ENCODE peak calls at places on chromosomes 11 and 22, in nine cellular contexts. One of them, this sample, is unnamed.
A peak's percentile ranks its signal among the peaks of the same experiment; 100 is the strongest.

GRCh38 chr11:118913411-118914125 is 12.2 kb downstream of the BCL9L start:
- DNase-seq in nephron progenitor cell: no peak
- DNase-seq in psoas muscle: peak; percentile 64
- DNase-seq in adrenal gland: peak; percentile 51
- DNase-seq in Calu3: no peak
- DNase-seq in RWPE1: no peak
- DNase-seq in cardiac muscle cell: no peak
- DNase-seq in heart left ventricle: no peak
- DNase-seq in lower lobe of right lung: peak; percentile 52
- DNase-seq in this sample: no peak

GRCh38 chr11:34616830-34617504 is 3.9 kb upstream of the EHF start:
- DNase-seq in psoas muscle: no peak
- DNase-seq in lower lobe of right lung: no peak
- DNase-seq in nephron progenitor cell: no peak
- DNase-seq in adrenal gland: no peak
- DNase-seq in heart left ventricle: peak; percentile 56
- DNase-seq in Calu3: no peak
- DNase-seq in RWPE1: no peak
- DNase-seq in cardiac muscle cell: peak; percentile 49
- DNase-seq in this sample: no peak

GRCh38 chr22:39917776-39918493 is 17.1 kb downstream of the GRAP2 start:
- DNase-seq in lower lobe of right lung: no peak
- DNase-seq in adrenal gland: peak; percentile 10
- DNase-seq in psoas muscle: no peak
- DNase-seq in heart left ventricle: no peak
- DNase-seq in Calu3: no peak
- DNase-seq in cardiac muscle cell: peak; percentile 27
- DNase-seq in nephron progenitor cell: no peak
- DNase-seq in RWPE1: no peak
- DNase-seq in this sample: no peak

GRCh38 chr11:118688851-118689502 is 9.5 kb upstream of the TREH start:
- DNase-seq in heart left ventricle: no peak
- DNase-seq in lower lobe of right lung: no peak
- DNase-seq in nephron progenitor cell: no peak
- DNase-seq in psoas muscle: peak; percentile 54
- DNase-seq in RWPE1: no peak
- DNase-seq in adrenal gland: peak; percentile 10
- DNase-seq in Calu3: no peak
- DNase-seq in cardiac muscle cell: no peak
- DNase-seq in this sample: no peak

GRCh38 chr11:65223031-65223430 is 38.7 kb upstream of the POLA2 start:
- DNase-seq in adrenal gland: no peak
- DNase-seq in lower lobe of right lung: no peak
- DNase-seq in nephron progenitor cell: no peak
- DNase-seq in heart left ventricle: no peak
- DNase-seq in cardiac muscle cell: no peak
- DNase-seq in RWPE1: no peak
- DNase-seq in Calu3: no peak
- DNase-seq in psoas muscle: no peak
- DNase-seq in this sample: no peak

GRCh38 chr22:43126506-43127165 is 16.1 kb downstream of the BIK start:
- DNase-seq in lower lobe of right lung: no peak
- DNase-seq in RWPE1: peak; percentile 92
- DNase-seq in nephron progenitor cell: no peak
- DNase-seq in cardiac muscle cell: peak; percentile 67
- DNase-seq in Calu3: peak; percentile 94
- DNase-seq in psoas muscle: no peak
- DNase-seq in adrenal gland: no peak
- DNase-seq in heart left ventricle: no peak
- DNase-seq in this sample: peak; percentile 50

GRCh38 chr22:26667140-26667539 is 9.8 kb downstream of the MIAT start:
- DNase-seq in psoas muscle: no peak
- DNase-seq in heart left ventricle: no peak
- DNase-seq in lower lobe of right lung: no peak
- DNase-seq in cardiac muscle cell: no peak
- DNase-seq in nephron progenitor cell: no peak
- DNase-seq in RWPE1: no peak
- DNase-seq in adrenal gland: no peak
- DNase-seq in Calu3: no peak
- DNase-seq in this sample: no peak

GRCh38 chr11:83864412-83865057 is 578.4 kb upstream of the CCDC90B start:
- DNase-seq in heart left ventricle: no peak
- DNase-seq in nephron progenitor cell: no peak
- DNase-seq in psoas muscle: no peak
- DNase-seq in lower lobe of right lung: no peak
- DNase-seq in cardiac muscle cell: no peak
- DNase-seq in adrenal gland: no peak
- DNase-seq in Calu3: no peak
- DNase-seq in RWPE1: no peak
- DNase-seq in this sample: no peak

GRCh38 chr11:71194702-71195101 is 57.7 kb downstream of the SHANK2 start:
- DNase-seq in heart left ventricle: no peak
- DNase-seq in cardiac muscle cell: no peak
- DNase-seq in lower lobe of right lung: no peak
- DNase-seq in RWPE1: no peak
- DNase-seq in psoas muscle: peak; percentile 18
- DNase-seq in nephron progenitor cell: no peak
- DNase-seq in Calu3: no peak
- DNase-seq in adrenal gland: no peak
- DNase-seq in this sample: no peak

GRCh38 chr11:108565653-108566052 is 27.9 kb downstream of the EXPH5 start:
- DNase-seq in nephron progenitor cell: no peak
- DNase-seq in cardiac muscle cell: no peak
- DNase-seq in RWPE1: no peak
- DNase-seq in heart left ventricle: no peak
- DNase-seq in Calu3: no peak
- DNase-seq in psoas muscle: no peak
- DNase-seq in adrenal gland: no peak
- DNase-seq in lower lobe of right lung: no peak
- DNase-seq in this sample: no peak

GRCh38 chr11:113189909-113190667 is 124.3 kb upstream of the TTC12 start:
- DNase-seq in heart left ventricle: no peak
- DNase-seq in adrenal gland: peak; percentile 62
- DNase-seq in lower lobe of right lung: no peak
- DNase-seq in nephron progenitor cell: no peak
- DNase-seq in psoas muscle: peak; percentile 67
- DNase-seq in cardiac muscle cell: peak; percentile 92
- DNase-seq in Calu3: no peak
- DNase-seq in RWPE1: peak; percentile 88
- DNase-seq in this sample: no peak

GRCh38 chr11:92500463-92500862 is 275.8 kb downstream of the FAT3 start:
- DNase-seq in psoas muscle: no peak
- DNase-seq in lower lobe of right lung: no peak
- DNase-seq in nephron progenitor cell: no peak
- DNase-seq in Calu3: no peak
- DNase-seq in RWPE1: peak; percentile 45
- DNase-seq in adrenal gland: no peak
- DNase-seq in cardiac muscle cell: no peak
- DNase-seq in heart left ventricle: no peak
- DNase-seq in this sample: no peak

GRCh38 chr11:94790771-94791180 is 22.6 kb downstream of the AMOTL1 start:
- DNase-seq in heart left ventricle: no peak
- DNase-seq in psoas muscle: no peak
- DNase-seq in Calu3: peak; percentile 24
- DNase-seq in adrenal gland: no peak
- DNase-seq in lower lobe of right lung: no peak
- DNase-seq in cardiac muscle cell: no peak
- DNase-seq in RWPE1: no peak
- DNase-seq in nephron progenitor cell: no peak
- DNase-seq in this sample: no peak

GRCh38 chr11:109939176-109939810 is 153.9 kb upstream of the ZC3H12C start:
- DNase-seq in Calu3: peak; percentile 21
- DNase-seq in heart left ventricle: peak; percentile 19
- DNase-seq in nephron progenitor cell: peak; percentile 12
- DNase-seq in psoas muscle: no peak
- DNase-seq in adrenal gland: peak; percentile 70
- DNase-seq in RWPE1: peak; percentile 71
- DNase-seq in cardiac muscle cell: peak; percentile 86
- DNase-seq in lower lobe of right lung: no peak
- DNase-seq in this sample: peak; percentile 24

GRCh38 chr11:1782831-1783724 is 19.4 kb upstream of the CTSD start:
- DNase-seq in nephron progenitor cell: no peak
- DNase-seq in psoas muscle: no peak
- DNase-seq in Calu3: no peak
- DNase-seq in cardiac muscle cell: no peak
- DNase-seq in lower lobe of right lung: peak; percentile 72
- DNase-seq in RWPE1: no peak
- DNase-seq in adrenal gland: peak; percentile 57
- DNase-seq in heart left ventricle: no peak
- DNase-seq in this sample: no peak

GRCh38 chr11:124935548-124936514 is at the start of gene HEPACAM:
- DNase-seq in psoas muscle: no peak
- DNase-seq in Calu3: no peak
- DNase-seq in lower lobe of right lung: no peak
- DNase-seq in heart left ventricle: no peak
- DNase-seq in adrenal gland: no peak
- DNase-seq in nephron progenitor cell: no peak
- DNase-seq in RWPE1: no peak
- DNase-seq in cardiac muscle cell: no peak
- DNase-seq in this sample: no peak

GRCh38 chr11:22626573-22627239 is 1.1 kb upstream of the FANCF start:
- DNase-seq in heart left ventricle: no peak
- DNase-seq in psoas muscle: no peak
- DNase-seq in RWPE1: no peak
- DNase-seq in cardiac muscle cell: peak; percentile 2
- DNase-seq in Calu3: no peak
- DNase-seq in adrenal gland: no peak
- DNase-seq in lower lobe of right lung: no peak
- DNase-seq in nephron progenitor cell: no peak
- DNase-seq in this sample: no peak

GRCh38 chr22:18056161-18056666 is 21.6 kb upstream of the PEX26 start:
- DNase-seq in heart left ventricle: no peak
- DNase-seq in cardiac muscle cell: no peak
- DNase-seq in Calu3: peak; percentile 40
- DNase-seq in RWPE1: no peak
- DNase-seq in psoas muscle: no peak
- DNase-seq in adrenal gland: peak; percentile 81
- DNase-seq in nephron progenitor cell: no peak
- DNase-seq in lower lobe of right lung: no peak
- DNase-seq in this sample: peak; percentile 46

GRCh38 chr11:2903672-2904011 is 18.1 kb upstream of the CDKN1C start:
- DNase-seq in psoas muscle: no peak
- DNase-seq in lower lobe of right lung: no peak
- DNase-seq in adrenal gland: no peak
- DNase-seq in Calu3: no peak
- DNase-seq in RWPE1: no peak
- DNase-seq in heart left ventricle: no peak
- DNase-seq in cardiac muscle cell: no peak
- DNase-seq in nephron progenitor cell: no peak
- DNase-seq in this sample: no peak

GRCh38 chr11:2156416-2157182 is 4.4 kb downstream of the INS start:
- DNase-seq in cardiac muscle cell: peak; percentile 68
- DNase-seq in Calu3: peak; percentile 87
- DNase-seq in heart left ventricle: peak; percentile 65
- DNase-seq in psoas muscle: peak; percentile 87
- DNase-seq in adrenal gland: peak; percentile 75
- DNase-seq in RWPE1: peak; percentile 77
- DNase-seq in lower lobe of right lung: peak; percentile 79
- DNase-seq in nephron progenitor cell: peak; percentile 92
- DNase-seq in this sample: peak; percentile 82

GRCh38 chr11:126990716-126991480 is 9.7 kb downstream of the KIRREL3 start:
- DNase-seq in nephron progenitor cell: no peak
- DNase-seq in RWPE1: no peak
- DNase-seq in psoas muscle: no peak
- DNase-seq in heart left ventricle: no peak
- DNase-seq in cardiac muscle cell: no peak
- DNase-seq in Calu3: no peak
- DNase-seq in adrenal gland: no peak
- DNase-seq in lower lobe of right lung: no peak
- DNase-seq in this sample: no peak
- TF ChIP-seq CTCF in nephron progenitor cell: peak; percentile 0
- TF ChIP-seq CTCF in RWPE1: peak; percentile 68
- TF ChIP-seq CTCF in psoas muscle: no peak
- TF ChIP-seq CTCF in heart left ventricle: no peak
- TF ChIP-seq CTCF in cardiac muscle cell: peak; percentile 1
- TF ChIP-seq CTCF in Calu3: no peak
- TF ChIP-seq CTCF in adrenal gland: peak; percentile 1
- TF ChIP-seq CTCF in lower lobe of right lung: peak; percentile 3
- TF ChIP-seq CTCF in this sample: no peak

GRCh38 chr22:37020192-37020479 is 594 bp downstream of the MPST start:
- DNase-seq in adrenal gland: peak; percentile 53
- DNase-seq in nephron progenitor cell: no peak
- DNase-seq in heart left ventricle: no peak
- DNase-seq in Calu3: no peak
- DNase-seq in psoas muscle: no peak
- DNase-seq in lower lobe of right lung: no peak
- DNase-seq in cardiac muscle cell: peak; percentile 57
- DNase-seq in RWPE1: peak; percentile 39
- DNase-seq in this sample: no peak
- TF ChIP-seq CTCF in adrenal gland: no peak
- TF ChIP-seq CTCF in nephron progenitor cell: no peak
- TF ChIP-seq CTCF in heart left ventricle: no peak
- TF ChIP-seq CTCF in Calu3: no peak
- TF ChIP-seq CTCF in psoas muscle: no peak
- TF ChIP-seq CTCF in lower lobe of right lung: no peak
- TF ChIP-seq CTCF in cardiac muscle cell: no peak
- TF ChIP-seq CTCF in RWPE1: no peak
- TF ChIP-seq CTCF in this sample: no peak

GRCh38 chr11:122661182-122661945 is 5.8 kb downstream of the UBASH3B start:
- DNase-seq in RWPE1: peak; percentile 53
- DNase-seq in nephron progenitor cell: peak; percentile 21
- DNase-seq in adrenal gland: no peak
- DNase-seq in lower lobe of right lung: no peak
- DNase-seq in psoas muscle: no peak
- DNase-seq in heart left ventricle: no peak
- DNase-seq in Calu3: peak; percentile 6
- DNase-seq in cardiac muscle cell: no peak
- DNase-seq in this sample: no peak
- TF ChIP-seq CTCF in RWPE1: no peak
- TF ChIP-seq CTCF in nephron progenitor cell: no peak
- TF ChIP-seq CTCF in adrenal gland: no peak
- TF ChIP-seq CTCF in lower lobe of right lung: no peak
- TF ChIP-seq CTCF in psoas muscle: no peak
- TF ChIP-seq CTCF in heart left ventricle: no peak
- TF ChIP-seq CTCF in Calu3: no peak
- TF ChIP-seq CTCF in cardiac muscle cell: no peak
- TF ChIP-seq CTCF in this sample: no peak

DNA sequence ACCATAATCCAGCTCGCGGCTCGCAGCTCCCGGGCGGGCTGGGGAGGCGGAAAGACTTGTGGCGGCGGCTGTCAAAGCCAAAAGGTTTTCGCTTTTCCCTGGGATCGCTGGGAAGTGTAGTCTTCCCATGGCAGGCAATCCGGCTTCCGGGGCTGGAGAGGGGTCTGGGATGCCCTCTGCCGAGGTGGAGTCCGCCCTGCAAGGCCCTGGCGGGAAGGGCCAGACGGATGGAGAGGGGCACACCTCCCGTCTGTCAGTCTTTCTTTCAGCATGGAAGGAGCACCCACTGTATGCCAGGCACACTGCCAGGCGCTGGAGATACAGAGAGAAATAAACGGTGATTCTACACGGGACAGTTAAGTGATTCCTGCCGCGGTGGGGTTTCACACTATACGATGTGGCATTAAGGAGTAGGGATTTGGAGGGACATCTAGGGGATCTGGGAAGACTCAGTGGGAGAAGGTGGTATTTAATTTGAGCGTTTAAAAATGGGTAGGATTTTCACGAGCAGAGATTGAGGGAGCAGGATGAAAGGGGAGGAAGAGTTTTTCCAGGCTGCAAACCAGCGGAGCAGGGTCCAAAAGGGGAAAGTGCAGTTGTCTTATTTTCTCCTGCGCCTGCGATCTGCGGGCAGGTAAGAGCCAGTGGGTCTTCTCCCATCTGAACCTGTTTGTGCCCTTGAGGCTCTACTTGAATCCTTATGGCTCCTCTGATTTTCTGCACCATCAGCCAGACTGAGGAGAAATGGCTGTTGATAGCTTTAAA is at the start of gene BACE1:
- DNase-seq in psoas muscle: peak; percentile 91
- DNase-seq in Calu3: peak; percentile 73
- DNase-seq in heart left ventricle: peak; percentile 88
- DNase-seq in cardiac muscle cell: peak; percentile 91
- DNase-seq in adrenal gland: peak; percentile 87
- DNase-seq in lower lobe of right lung: peak; percentile 82
- DNase-seq in RWPE1: peak; percentile 82
- DNase-seq in nephron progenitor cell: no peak
- DNase-seq in this sample: no peak
- TF ChIP-seq CTCF in psoas muscle: peak; percentile 31
- TF ChIP-seq CTCF in Calu3: no peak
- TF ChIP-seq CTCF in heart left ventricle: no peak
- TF ChIP-seq CTCF in cardiac muscle cell: peak; percentile 61
- TF ChIP-seq CTCF in adrenal gland: peak; percentile 32
- TF ChIP-seq CTCF in lower lobe of right lung: peak; percentile 49
- TF ChIP-seq CTCF in RWPE1: peak; percentile 65
- TF ChIP-seq CTCF in nephron progenitor cell: no peak
- TF ChIP-seq CTCF in this sample: no peak